ENCODE peak calls at places on chromosomes 7 and 10, in nine cellular contexts. B is uterus, X is brain microvascular endothelial cell, C is HFF-Myc, L is IMR-90, Z is fibroblast of mammary gland, P is transverse colon, W is cardiac muscle cell, H is tibial artery. K is an unnamed sample.

GRCh38 chr10:90414926-90415325 is 442.9 kb downstream of the HTR7 start:
- DNase-seq in H (no peak), P (no peak), B (no peak), X (no peak), C (no peak), Z (no peak), L (no peak), W (no peak), K (peak; percentile 16)

GRCh38 chr10:84308481-84309304 is 19.7 kb upstream of the CCSER2 start:
- DNase-seq in L (peak; percentile 92), C (no peak), X (peak; percentile 85), B (no peak), W (no peak), P (peak; percentile 51), H (no peak), Z (peak; percentile 19), K (peak; percentile 72)

GRCh38 chr7:22858640-22859561 is 36.3 kb upstream of the TOMM7 start:
- DNase-seq in C (peak; percentile 72), W (no peak), Z (peak; percentile 99), H (no peak), P (no peak), B (no peak), L (peak; percentile 99), X (peak; percentile 94), K (peak; percentile 91)

GRCh38 chr7:144515430-144515829 is 111.9 kb upstream of the NOBOX start:
- DNase-seq in P (no peak), Z (no peak), C (no peak), H (no peak), B (no peak), L (no peak), W (no peak), X (no peak), K (no peak)

GRCh38 chr7:92052159-92052558 is 82.1 kb downstream of the CYP51A1 start:
- DNase-seq in B (no peak), P (no peak), W (no peak), L (no peak), C (no peak), Z (no peak), H (no peak), X (no peak), K (no peak)

GRCh38 chr10:97633921-97634320 is 621 bp upstream of the MORN4 start:
- DNase-seq in W (no peak), X (no peak), Z (no peak), L (no peak), C (no peak), P (peak; percentile 10), H (no peak), B (no peak), K (peak; percentile 18)

GRCh38 chr10:21724695-21725371 is 190.8 kb downstream of the MLLT10 start:
- DNase-seq in Z (peak; percentile 100), W (peak; percentile 97), B (peak; percentile 97), X (peak; percentile 100), L (peak; percentile 100), P (peak; percentile 89), C (peak; percentile 100), H (peak; percentile 93), K (peak; percentile 100)

GRCh38 chr10:103802637-103803353 is 52.6 kb downstream of the SH3PXD2A start:
- DNase-seq in X (no peak), Z (no peak), P (peak; percentile 49), H (no peak), B (no peak), C (no peak), L (no peak), W (no peak), K (no peak)

GRCh38 chr7:4753610-4754432 is 21.6 kb upstream of the AP5Z1 start:
- DNase-seq in C (no peak), W (peak; percentile 87), B (peak; percentile 80), X (no peak), L (peak; percentile 34), H (peak; percentile 56), P (peak; percentile 88), Z (peak; percentile 32), K (peak; percentile 58)

GRCh38 chr7:87116315-87116714 is 35.9 kb upstream of the DMTF1 start:
- DNase-seq in Z (no peak), W (no peak), X (no peak), H (no peak), C (no peak), L (no peak), B (no peak), P (no peak), K (no peak)

GRCh38 chr10:125060851-125061556 is 99.4 kb downstream of the CTBP2 start:
- DNase-seq in W (peak; percentile 78), H (peak; percentile 91), L (peak; percentile 80), B (peak; percentile 88), Z (peak; percentile 78), C (no peak), X (peak; percentile 85), P (peak; percentile 89), K (peak; percentile 81)

GRCh38 chr7:28192786-28193581 is 12.4 kb upstream of the JAZF1 start:
- DNase-seq in P (no peak), H (no peak), X (peak; percentile 43), W (no peak), Z (no peak), B (no peak), C (no peak), L (peak; percentile 45), K (no peak)

DNA sequence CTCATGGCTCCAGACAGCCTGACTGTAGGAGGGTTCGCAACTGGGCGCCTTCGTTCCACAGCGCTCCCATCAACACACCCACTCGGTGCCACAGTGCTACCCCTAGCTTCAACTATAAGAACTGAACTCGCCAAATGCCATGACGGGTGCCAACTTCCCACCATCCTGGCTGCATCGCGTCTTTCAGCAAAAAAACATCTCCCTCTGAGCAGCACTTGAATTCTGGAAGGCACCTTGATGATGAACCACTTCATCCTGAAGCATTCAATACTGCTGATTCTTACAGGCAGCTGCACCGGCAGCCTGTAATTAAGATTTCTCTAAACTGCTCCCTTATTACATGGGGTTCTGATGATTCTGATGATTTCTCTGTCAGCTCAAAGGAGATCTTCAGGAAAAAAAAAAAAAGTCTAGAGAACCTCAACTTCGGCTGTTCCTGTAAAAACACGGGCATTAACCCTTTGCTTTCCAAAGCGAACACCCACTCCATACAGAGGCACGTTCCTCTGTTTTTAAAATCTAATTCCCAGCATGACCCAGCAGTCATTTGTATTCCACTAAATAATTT is 1.2 kb downstream of the CYTH3 start:
- DNase-seq in C (no peak), L (peak; percentile 39), X (no peak), Z (peak; percentile 70), H (peak; percentile 76), P (peak; percentile 62), B (peak; percentile 50), W (peak; percentile 36), K (peak; percentile 57)
- TF ChIP-seq CTCF in C (peak; percentile 39), L (peak; percentile 41), X (peak; percentile 65), Z (peak; percentile 55), H (peak; percentile 55), P (peak; percentile 49), B (peak; percentile 52), W (peak; percentile 42), K (peak; percentile 54)

GRCh38 chr10:61835909-61836232 is 65.6 kb upstream of the ARID5B start:
- DNase-seq in W (no peak), Z (peak; percentile 54), C (no peak), L (peak; percentile 75), H (no peak), P (no peak), X (no peak), B (no peak), K (peak; percentile 63)

GRCh38 chr10:61834519-61834918 is 67.0 kb upstream of the ARID5B start:
- DNase-seq in L (no peak), W (no peak), C (no peak), X (no peak), H (no peak), P (no peak), Z (no peak), B (no peak), K (no peak)

GRCh38 chr10:61836233-61836887 is 65.1 kb upstream of the ARID5B start:
- DNase-seq in H (no peak), Z (no peak), W (no peak), P (no peak), B (no peak), C (no peak), X (no peak), L (no peak), K (peak; percentile 20)

GRCh38 chr10:61836888-61837747 is 64.4 kb upstream of the ARID5B start:
- DNase-seq in P (no peak), B (no peak), W (no peak), Z (peak; percentile 63), H (no peak), X (no peak), C (peak; percentile 60), L (peak; percentile 84), K (peak; percentile 60)

DNA sequence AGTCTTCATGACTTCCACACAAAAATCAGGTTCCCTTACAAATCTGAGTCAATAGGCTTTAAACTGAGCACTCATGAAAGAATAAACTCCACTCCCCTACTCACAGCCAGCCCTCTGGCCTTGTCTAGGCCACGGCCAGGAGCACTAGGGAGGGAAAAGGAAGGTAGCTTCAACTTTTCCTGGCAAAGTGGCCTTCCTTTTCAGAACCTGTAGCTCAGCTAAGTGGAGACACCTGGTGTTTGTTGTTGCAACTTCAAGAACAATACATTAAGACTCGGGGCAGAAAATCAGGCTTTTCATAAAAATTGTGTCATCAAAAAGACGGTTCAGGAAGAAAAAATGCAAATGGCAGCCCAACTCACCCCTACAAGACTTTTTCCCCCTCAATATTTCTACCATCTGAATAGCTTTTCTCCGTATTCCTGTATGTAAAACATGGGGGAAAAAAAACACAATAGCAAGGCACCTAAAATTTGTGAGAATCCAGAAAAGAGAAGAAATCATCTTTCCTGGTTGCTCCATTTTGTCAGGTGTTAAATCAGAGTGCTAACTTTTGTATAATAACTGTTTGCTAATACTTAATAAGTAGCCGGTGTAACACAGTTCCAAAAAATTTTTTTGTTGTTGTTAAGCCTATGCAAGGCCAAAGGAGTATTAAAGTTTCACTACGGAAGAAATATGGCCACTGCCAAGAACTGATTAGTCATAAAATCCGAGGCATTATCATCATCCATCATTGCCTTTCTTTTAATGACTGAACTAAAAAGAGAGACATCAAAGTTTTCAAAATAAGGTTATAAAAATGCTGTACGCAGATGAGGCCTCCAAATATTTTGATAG is 66.2 kb upstream of the ARID5B start:
- DNase-seq in B (peak; percentile 18), W (peak; percentile 59), H (no peak), P (peak; percentile 16), C (peak; percentile 70), X (peak; percentile 61), Z (peak; percentile 87), L (peak; percentile 78), K (peak; percentile 87)
- H3K4me3 ChIP-seq in B (no peak overlapping the region), W (no peak overlapping the region), H (no peak overlapping the region), P (no peak overlapping the region), C (no peak overlapping the region), X (no peak overlapping the region), Z (no peak overlapping the region), L (no peak overlapping the region), K (no peak overlapping the region)

DNA sequence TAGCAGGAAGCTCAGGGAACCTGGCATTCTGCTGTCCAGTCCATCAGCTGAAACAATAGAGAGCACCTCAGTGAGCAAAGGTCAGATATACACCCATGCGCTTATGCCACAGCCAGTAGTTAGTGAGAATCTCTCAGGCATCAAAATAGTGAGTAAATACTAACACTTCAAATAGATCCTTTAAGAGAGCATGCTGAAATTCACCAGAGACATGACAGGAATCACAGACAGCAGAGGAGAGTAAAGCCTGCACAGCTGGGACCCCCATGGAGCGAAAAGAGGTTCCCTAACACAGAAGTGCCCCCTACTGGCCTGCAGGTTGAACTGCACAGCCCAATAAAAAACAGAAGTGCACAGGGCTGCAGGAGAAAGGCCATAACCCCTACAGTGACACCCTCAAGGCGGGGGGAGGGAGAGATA is 57.6 kb upstream of the ANTXRL start:
- DNase-seq in H (no peak), C (no peak), B (peak; percentile 8), P (peak; percentile 21), Z (peak; percentile 5), L (no peak), W (peak; percentile 61), X (no peak), K (no peak)
- TF ChIP-seq CTCF in H (peak; percentile 32), C (peak; percentile 76), B (no peak), P (peak; percentile 47), Z (peak; percentile 63), L (peak; percentile 56), W (peak; percentile 69), X (peak; percentile 82), K (peak; percentile 69)

GRCh38 chr10:80452688-80453391 is 1.3 kb upstream of the TSPAN14 start:
- DNase-seq in Z (no peak), C (no peak), X (no peak), P (no peak), L (no peak), H (no peak), W (no peak), B (peak; percentile 51), K (no peak)
- H3K4me3 ChIP-seq in Z (no peak overlapping the region), C (peak overlapping the region; percentile 29), X (peak overlapping the region; percentile 53), P (no peak overlapping the region), L (no peak overlapping the region), H (peak overlapping the region; percentile 99), W (peak overlapping the region; percentile 39), B (no peak overlapping the region), K (no peak overlapping the region)

K was measured in fibroblast of pulmonary artery.